ENCODE peak calls at places on chromosomes 3 and 15, in eight cellular contexts. Y is uterus; J is glutamatergic neuron; A is testis; F is CD4-positive, alpha-beta T cell; B is heart left ventricle; E is transverse colon; H is A549. O is an unnamed sample.

GRCh38 chr3:195151402-195151801 is 119.6 kb downstream of the XXYLT1 start:
- DNase-seq in A (no peak), E (no peak), F (no peak), H (no peak), Y (no peak), J (no peak), B (no peak), O (no peak)

GRCh38 chr15:67130673-67131601 is 65.5 kb downstream of the SMAD3 start:
- DNase-seq in E (no peak), A (peak), J (no peak), Y (peak), B (no peak), H (no peak), F (no peak), O (no peak)

GRCh38 chr3:176953106-176954080 is 243.9 kb downstream of the TBL1XR1 start:
- DNase-seq in J (no peak), Y (peak), H (no peak), F (no peak), A (peak), B (peak), E (peak), O (no peak)

GRCh38 chr15:34472947-34473346 is 35.3 kb upstream of the GOLGA8A start:
- DNase-seq in Y (no peak), F (no peak), B (no peak), A (no peak), J (no peak), E (no peak), H (no peak), O (no peak)

GRCh38 chr15:65189102-65189740 is 4.1 kb upstream of the CLPX start:
- DNase-seq in Y (no peak), F (no peak), E (no peak), A (peak), H (peak), J (no peak), B (no peak), O (peak)

GRCh38 chr15:90823455-90823974 is 44.9 kb upstream of the FURIN start:
- DNase-seq in E (peak), A (no peak), F (no peak), B (no peak), Y (no peak), H (no peak), J (no peak), O (no peak)

GRCh38 chr15:45919806-45920205 is 285.0 kb downstream of the SQOR start:
- DNase-seq in A (no peak), H (peak), Y (no peak), E (no peak), B (no peak), F (no peak), J (no peak), O (no peak)

GRCh38 chr3:153601422-153601853 is 439.4 kb downstream of the RAP2B start:
- DNase-seq in Y (no peak), B (no peak), E (no peak), J (no peak), F (no peak), H (no peak), A (no peak), O (no peak)

GRCh38 chr15:62748175-62748574 is 294.4 kb upstream of the TPM1 start:
- DNase-seq in E (no peak), Y (no peak), F (no peak), H (no peak), A (no peak), J (no peak), B (no peak), O (no peak)

GRCh38 chr3:130825762-130826297 is 68.1 kb upstream of the ATP2C1 start:
- DNase-seq in J (no peak), E (no peak), A (no peak), H (no peak), B (no peak), F (no peak), Y (no peak), O (no peak)

GRCh38 chr15:44328135-44328534 is 39.6 kb downstream of the GOLM2 start:
- DNase-seq in H (no peak), J (no peak), A (no peak), Y (no peak), B (no peak), E (no peak), F (no peak), O (no peak)

GRCh38 chr3:50190921-50191660 is at the start of gene GNAT1:
- DNase-seq in Y (no peak), H (no peak), J (no peak), B (no peak), E (no peak), A (no peak), F (no peak), O (no peak)

GRCh38 chr3:123347205-123347604 is 101.7 kb downstream of the ADCY5 start:
- DNase-seq in E (no peak), B (peak), F (no peak), A (no peak), J (no peak), Y (no peak), H (no peak), O (no peak)

GRCh38 chr15:31019986-31020385 is 28.6 kb upstream of the MTMR10 start:
- DNase-seq in H (no peak), F (no peak), E (no peak), A (no peak), Y (no peak), B (no peak), J (no peak), O (no peak)
- TF ChIP-seq CTCF in H (no peak), F (no peak), E (no peak), A (no peak), Y (no peak), B (no peak), J (no peak), O (no peak)

GRCh38 chr15:71775857-71776256 is 34.5 kb upstream of the NR2E3 start:
- DNase-seq in F (no peak), J (no peak), Y (no peak), B (no peak), A (no peak), H (no peak), E (no peak), O (no peak)
- TF ChIP-seq CTCF in F (no peak), J (no peak), Y (no peak), B (no peak), A (no peak), H (no peak), E (no peak), O (no peak)

DNA sequence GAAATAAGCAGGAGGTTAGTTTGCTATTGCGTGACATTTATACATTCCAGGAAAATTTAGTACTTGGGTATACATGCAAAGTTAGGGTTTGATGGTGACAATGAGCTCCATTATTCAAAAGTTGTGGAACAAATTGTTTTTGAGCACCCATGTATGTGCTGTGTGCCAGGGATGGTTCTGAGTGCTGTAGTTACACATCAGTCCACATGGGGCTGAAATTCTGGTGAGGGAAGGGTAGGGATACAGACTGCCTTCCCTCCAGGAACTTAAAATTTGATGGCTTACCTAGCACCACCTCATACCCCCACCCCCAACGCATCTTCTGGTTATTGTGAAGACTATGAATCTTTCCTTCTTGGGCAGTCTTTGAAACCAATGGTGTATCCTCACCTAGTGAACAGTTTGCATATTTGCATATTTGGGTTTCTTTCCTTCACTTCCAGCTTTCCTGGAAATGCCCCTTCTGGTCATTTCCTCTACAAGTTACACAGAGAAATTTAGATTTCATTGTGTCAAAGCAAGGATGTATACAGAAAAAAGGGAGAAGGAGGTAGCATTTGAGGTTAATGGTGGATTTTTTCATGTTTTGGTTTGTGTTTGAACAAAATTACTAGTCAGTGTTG is 222.0 kb upstream of the IL12A start:
- DNase-seq in E (no peak), H (peak), B (no peak), F (no peak), Y (no peak), J (no peak), A (no peak), O (peak)
- TF ChIP-seq CTCF in E (peak), H (peak), B (peak), F (no peak), Y (peak), J (peak), A (peak), O (peak)

DNA sequence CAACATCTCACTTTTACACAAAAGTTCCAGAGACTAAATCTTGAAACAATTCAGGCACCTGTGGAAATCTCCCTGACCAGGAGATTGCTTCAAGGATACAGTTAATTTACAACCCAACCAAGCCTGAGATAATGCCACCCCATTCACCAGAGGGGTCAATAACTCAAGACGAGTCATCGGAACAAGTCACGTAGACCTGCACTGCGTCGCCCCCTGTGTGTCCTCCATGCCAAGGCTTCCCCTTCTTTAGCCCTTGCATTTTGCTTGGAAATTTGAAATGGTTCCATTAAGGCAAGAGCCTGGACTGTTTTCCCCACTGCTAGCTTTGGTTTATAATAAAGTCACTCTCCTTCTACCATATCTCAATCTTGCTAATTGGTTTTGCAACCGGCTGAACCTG is 129.0 kb upstream of the NEO1 start:
- DNase-seq in H (no peak), B (no peak), A (no peak), J (no peak), E (no peak), Y (no peak), F (no peak), O (no peak)
- TF ChIP-seq CTCF in H (no peak), B (no peak), A (no peak), J (no peak), E (no peak), Y (no peak), F (no peak), O (no peak)

GRCh38 chr3:56042326-56042951 is 425.8 kb downstream of the ERC2 start:
- DNase-seq in E (no peak), Y (no peak), A (no peak), J (no peak), B (no peak), H (peak), F (no peak), O (peak)
- TF ChIP-seq CTCF in E (peak), Y (peak), A (peak), J (peak), B (peak), H (no peak), F (no peak), O (peak)

GRCh38 chr15:86743283-86743903 is 663.7 kb downstream of the AGBL1 start:
- DNase-seq in J (peak), H (peak), B (no peak), A (peak), Y (peak), E (peak), F (peak), O (peak)
- TF ChIP-seq CTCF in J (peak), H (peak), B (peak), A (peak), Y (no peak), E (peak), F (peak), O (peak)

GRCh38 chr3:39101022-39101689 is 6.3 kb downstream of the GORASP1 start:
- DNase-seq in E (peak), F (peak), A (no peak), Y (no peak), B (no peak), J (peak), H (peak), O (no peak)
- TF ChIP-seq CTCF in E (peak), F (peak), A (peak), Y (no peak), B (peak), J (peak), H (peak), O (peak)